ENCODE peak calls at places on chromosome 3, in six cellular contexts. C, K, S, U, I and M are unnamed samples.

GRCh38 chr3:69144631-69145244 is 22.3 kb upstream of the LMOD3 start:
- DNase-seq in K (no peak), C (no peak), I (no peak), U (no peak), S (no peak), M (no peak)

GRCh38 chr3:193225726-193226125 is 15.3 kb upstream of the PLAAT1 start:
- DNase-seq in S (no peak), I (no peak), K (no peak), U (no peak), C (no peak), M (no peak)

GRCh38 chr3:95272791-95273190 is 1209.9 kb downstream of the NSUN3 start:
- DNase-seq in K (no peak), C (no peak), I (no peak), S (no peak), U (no peak), M (no peak)

GRCh38 chr3:16671690-16672089 is 66.5 kb upstream of the DAZL start:
- DNase-seq in I (no peak), K (no peak), S (no peak), U (no peak), C (no peak), M (no peak)

GRCh38 chr3:197354195-197355059 is 56.0 kb upstream of the DLG1 start:
- DNase-seq in K (no peak), C (no peak), S (peak; percentile 49), U (peak; percentile 88), I (no peak), M (peak; percentile 62)

GRCh38 chr3:194851254-194851653 is 165.6 kb downstream of the FAM43A start:
- DNase-seq in K (no peak), C (no peak), I (no peak), S (no peak), U (no peak), M (no peak)

GRCh38 chr3:64214002-64214696 is 11.1 kb downstream of the PRICKLE2 start:
- DNase-seq in I (peak; percentile 93), C (no peak), K (peak; percentile 51), U (peak; percentile 90), S (peak; percentile 40), M (peak; percentile 83)

GRCh38 chr3:38662544-38662943 is 13.1 kb upstream of the SCN5A start:
- DNase-seq in K (no peak), S (no peak), I (no peak), U (no peak), C (no peak), M (no peak)

GRCh38 chr3:131501949-131502348 is 822 bp downstream of the MRPL3 start:
- DNase-seq in U (no peak), S (no peak), C (peak; percentile 17), K (no peak), I (no peak), M (no peak)

GRCh38 chr3:187935623-187936156 is 190.4 kb upstream of the BCL6 start:
- DNase-seq in S (peak; percentile 19), U (no peak), I (no peak), K (no peak), C (no peak), M (no peak)

GRCh38 chr3:101878589-101878988 is 29.3 kb downstream of the NFKBIZ start:
- DNase-seq in K (no peak), U (no peak), C (no peak), I (no peak), S (no peak), M (no peak)

GRCh38 chr3:182795383-182795782 is 2.1 kb downstream of the ATP11B start:
- DNase-seq in C (no peak), U (no peak), I (no peak), K (no peak), S (peak; percentile 50), M (no peak)

GRCh38 chr3:195873971-195874370 is 34.4 kb downstream of the TNK2 start:
- DNase-seq in S (no peak), C (no peak), U (no peak), K (no peak), I (no peak), M (no peak)

GRCh38 chr3:153372326-153372725 is 210.3 kb downstream of the RAP2B start:
- DNase-seq in U (no peak), K (no peak), S (no peak), I (no peak), C (no peak), M (no peak)

GRCh38 chr3:193665370-193665989 is 72.5 kb downstream of the OPA1 start:
- DNase-seq in C (no peak), S (no peak), K (no peak), I (no peak), U (no peak), M (no peak)

GRCh38 chr3:150292891-150293290 is 115.2 kb upstream of the TSC22D2 start:
- DNase-seq in I (no peak), S (no peak), C (no peak), U (no peak), K (no peak), M (no peak)

GRCh38 chr3:196323016-196323415 is 5.0 kb upstream of the DYNLT2B start:
- DNase-seq in S (no peak), I (no peak), K (no peak), C (no peak), U (no peak), M (no peak)

GRCh38 chr3:37974121-37974927 is 16.3 kb upstream of the VILL start:
- DNase-seq in S (peak; percentile 78), I (no peak), K (no peak), C (peak; percentile 80), U (no peak), M (no peak)

GRCh38 chr3:16550676-16551341 is 37.3 kb upstream of the RFTN1 start:
- DNase-seq in C (peak; percentile 67), I (peak; percentile 93), U (peak; percentile 79), K (peak; percentile 48), S (peak; percentile 64), M (peak; percentile 59)

GRCh38 chr3:161372321-161373260 is 1.3 kb upstream of the SPTSSB start:
- DNase-seq in I (no peak), S (no peak), U (peak; percentile 57), K (no peak), C (peak; percentile 20), M (no peak)

GRCh38 chr3:117510396-117510795 is 800.8 kb downstream of the TUSC7 start:
- DNase-seq in S (no peak), C (no peak), K (no peak), U (no peak), I (no peak), M (no peak)

GRCh38 chr3:126926684-126927404 is 56.1 kb upstream of the PLXNA1 start:
- DNase-seq in C (peak; percentile 33), K (peak; percentile 38), I (no peak), S (no peak), U (peak; percentile 79), M (peak; percentile 49)

GRCh38 chr3:14647976-14648955 is 3.3 kb upstream of the CCDC174 start:
- DNase-seq in I (no peak), C (no peak), U (no peak), K (no peak), S (no peak), M (no peak)

GRCh38 chr3:186303985-186304384 is 58.0 kb downstream of the DGKG start:
- DNase-seq in I (no peak), U (no peak), K (no peak), S (no peak), C (no peak), M (no peak)

GRCh38 chr3:48280883-48281282 is 40.0 kb downstream of the ZNF589 start:
- DNase-seq in K (no peak), S (no peak), I (no peak), U (no peak), C (no peak), M (no peak)

GRCh38 chr3:5054098-5054497 is 68.0 kb upstream of the ARL8B start:
- DNase-seq in K (no peak), U (peak; percentile 58), S (peak; percentile 13), I (no peak), C (no peak), M (no peak)

GRCh38 chr3:24657870-24658535 is 163.4 kb upstream of the THRB start:
- DNase-seq in U (no peak), S (no peak), K (no peak), I (no peak), C (no peak), M (no peak)

GRCh38 chr3:146165844-146166243 is 4.9 kb upstream of the PLOD2 start:
- DNase-seq in S (no peak), K (no peak), U (no peak), C (no peak), I (no peak), M (no peak)
- TF ChIP-seq POLR2A in S (no peak), K (no peak), U (no peak), C (no peak), I (no peak), M (no peak)

DNA sequence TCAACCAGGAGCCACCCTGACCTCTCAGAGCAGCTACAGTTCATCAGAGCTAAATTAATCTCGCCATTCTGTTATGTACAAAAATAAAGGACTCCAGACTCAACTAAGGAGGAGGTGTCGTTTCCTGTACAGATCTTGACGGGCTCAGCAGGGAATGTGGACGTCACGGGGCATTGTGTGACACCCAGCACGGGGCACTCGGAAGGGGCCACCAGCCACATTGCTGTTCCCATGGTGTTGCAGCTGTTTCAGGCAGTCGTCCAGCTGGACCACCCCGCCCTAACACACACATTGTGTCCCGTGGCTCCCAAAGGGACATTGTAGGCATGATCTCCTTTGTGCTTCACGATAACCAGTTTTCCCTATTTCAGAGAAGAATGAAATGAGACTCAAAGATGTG is 5.6 kb downstream of the SSUH2 start:
- DNase-seq in K (no peak), S (no peak), U (no peak), I (no peak), C (no peak), M (no peak)
- TF ChIP-seq EP300 in K (no peak), S (no peak), U (no peak), I (no peak), C (no peak), M (no peak)

GRCh38 chr3:114799789-114800188 is 347.3 kb downstream of the ZBTB20 start:
- DNase-seq in S (no peak), K (no peak), U (no peak), C (no peak), I (no peak), M (no peak)

GRCh38 chr3:114803042-114803695 is 343.9 kb downstream of the ZBTB20 start:
- DNase-seq in I (no peak), K (no peak), S (no peak), C (no peak), U (no peak), M (no peak)

GRCh38 chr3:114809668-114810413 is 337.2 kb downstream of the ZBTB20 start:
- DNase-seq in S (no peak), C (no peak), K (no peak), U (no peak), I (no peak), M (no peak)

GRCh38 chr3:114800272-114800671 is 346.8 kb downstream of the ZBTB20 start:
- DNase-seq in I (no peak), C (no peak), S (no peak), U (no peak), K (no peak), M (no peak)

DNA sequence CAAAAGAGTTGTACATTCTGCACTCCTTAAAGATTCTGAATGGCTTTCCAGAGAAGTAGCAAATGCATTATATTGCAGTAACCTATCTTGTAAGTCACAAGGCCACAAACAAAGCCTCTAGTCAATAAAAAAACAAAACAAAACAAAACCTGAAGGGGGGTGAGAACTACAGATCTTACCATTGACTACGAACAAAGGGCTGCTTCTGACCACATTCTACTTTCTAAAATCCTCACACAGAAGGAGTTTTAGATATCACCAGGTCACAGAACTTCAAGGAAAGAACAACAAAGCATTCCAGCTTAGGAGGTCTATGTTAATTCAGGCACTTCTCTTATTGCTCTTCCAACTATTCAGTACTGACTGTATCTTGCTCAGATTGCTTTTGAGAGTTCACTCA is 343.0 kb downstream of the ZBTB20 start:
- DNase-seq in I (no peak), U (no peak), K (no peak), C (no peak), S (no peak), M (no peak)
- TF ChIP-seq POLR2A in I (no peak), U (no peak), K (no peak), C (no peak), S (no peak), M (no peak)

GRCh38 chr3:73324203-73325155 is 263.0 kb downstream of the EBLN2 start:
- DNase-seq in C (no peak), U (no peak), K (no peak), S (no peak), I (no peak), M (no peak)
- TF ChIP-seq EP300 in C (no peak), U (no peak), K (no peak), S (no peak), I (no peak), M (no peak)